ENCODE peak calls at places on chromosomes 11 and 22, in seven cellular contexts. O, P, T, U, W, S and V are unnamed samples.

GRCh38 chr11:12126352-12127019 is 16.1 kb downstream of the MICAL2 start:
- DNase-seq in O (no peak), P (peak), T (peak), U (peak), W (no peak), S (peak), V (no peak)

GRCh38 chr11:12692238-12693074 is 18.2 kb downstream of the TEAD1 start:
- DNase-seq in O (peak), P (peak), T (peak), U (peak), W (peak), S (peak), V (peak)

GRCh38 chr22:21823740-21824438 is 43.6 kb downstream of the MAPK1 start:
- DNase-seq in O (no peak), P (no peak), T (peak), U (peak), W (no peak), S (peak), V (no peak)

GRCh38 chr11:12235945-12236743 is 125.8 kb downstream of the MICAL2 start:
- DNase-seq in O (no peak), P (peak), T (peak), U (peak), W (no peak), S (peak), V (peak)

GRCh38 chr22:17096095-17096494 is 11.3 kb downstream of the IL17RA start:
- DNase-seq in O (no peak), P (no peak), T (no peak), U (no peak), W (no peak), S (no peak), V (no peak)

GRCh38 chr11:67420147-67420645 is 4.7 kb downstream of the CARNS1 start:
- DNase-seq in O (no peak), P (no peak), T (no peak), U (no peak), W (no peak), S (no peak), V (no peak)

GRCh38 chr22:22030493-22031182 is 48.1 kb upstream of the TOP3B start:
- DNase-seq in O (peak), P (peak), T (no peak), U (no peak), W (no peak), S (no peak), V (peak)

GRCh38 chr11:34851916-34852315 is 64.3 kb downstream of the APIP start:
- DNase-seq in O (no peak), P (no peak), T (no peak), U (no peak), W (no peak), S (no peak), V (no peak)

GRCh38 chr11:130602700-130603584 is 154.5 kb downstream of the ADAMTS15 start:
- DNase-seq in O (no peak), P (no peak), T (no peak), U (no peak), W (no peak), S (peak), V (no peak)

GRCh38 chr11:76124905-76125566 is 81.3 kb downstream of the WNT11 start:
- DNase-seq in O (no peak), P (no peak), T (no peak), U (no peak), W (no peak), S (no peak), V (no peak)

GRCh38 chr11:63985812-63986155 is 454 bp upstream of the OTUB1 start:
- DNase-seq in O (no peak), P (no peak), T (no peak), U (no peak), W (no peak), S (peak), V (no peak)

GRCh38 chr11:70289582-70289981 is 19.1 kb downstream of the PPFIA1 start:
- DNase-seq in O (no peak), P (no peak), T (no peak), U (no peak), W (no peak), S (no peak), V (no peak)

GRCh38 chr11:132504501-132505041 is 1027.7 kb downstream of the OPCML start:
- DNase-seq in O (no peak), P (no peak), T (no peak), U (no peak), W (no peak), S (no peak), V (no peak)

GRCh38 chr22:48827228-48827810 is 1000.4 kb downstream of the BRD1 start:
- DNase-seq in O (no peak), P (no peak), T (no peak), U (no peak), W (no peak), S (no peak), V (no peak)

GRCh38 chr11:85423331-85423730 is 203.8 kb downstream of the DLG2 start:
- DNase-seq in O (no peak), P (no peak), T (no peak), U (no peak), W (no peak), S (no peak), V (no peak)

GRCh38 chr11:71197096-71197495 is 55.3 kb downstream of the SHANK2 start:
- DNase-seq in O (no peak), P (no peak), T (no peak), U (no peak), W (no peak), S (no peak), V (no peak)

GRCh38 chr11:113470233-113470632 is 5.0 kb downstream of the DRD2 start:
- DNase-seq in O (no peak), P (no peak), T (no peak), U (no peak), W (no peak), S (no peak), V (no peak)

GRCh38 chr11:94059065-94059464 is 37.9 kb downstream of the HEPHL1 start:
- DNase-seq in O (no peak), P (no peak), T (no peak), U (no peak), W (no peak), S (no peak), V (no peak)

GRCh38 chr11:86991341-86991740 is 36.1 kb upstream of the FZD4 start:
- DNase-seq in O (no peak), P (no peak), T (no peak), U (no peak), W (no peak), S (no peak), V (no peak)

GRCh38 chr22:50542416-50542927 is 3.2 kb upstream of the KLHDC7B start:
- DNase-seq in O (no peak), P (no peak), T (no peak), U (peak), W (peak), S (no peak), V (no peak)

GRCh38 chr11:98495601-98496000 is 525.1 kb upstream of the CNTN5 start:
- DNase-seq in O (no peak), P (no peak), T (no peak), U (no peak), W (no peak), S (no peak), V (peak)

GRCh38 chr11:9772218-9772617 is 108.3 kb downstream of the SWAP70 start:
- DNase-seq in O (no peak), P (no peak), T (no peak), U (no peak), W (no peak), S (no peak), V (no peak)

GRCh38 chr11:85464283-85464682 is 162.9 kb downstream of the DLG2 start:
- DNase-seq in O (no peak), P (no peak), T (no peak), U (no peak), W (no peak), S (no peak), V (no peak)

GRCh38 chr11:6547177-6547576 is 50.1 kb downstream of the DNHD1 start:
- DNase-seq in O (no peak), P (no peak), T (no peak), U (no peak), W (no peak), S (no peak), V (no peak)

GRCh38 chr22:31926969-31927368 is 17.4 kb upstream of the YWHAH start:
- DNase-seq in O (no peak), P (no peak), T (no peak), U (no peak), W (no peak), S (no peak), V (no peak)

GRCh38 chr22:44037519-44038370 is 13.6 kb downstream of the PARVB start:
- DNase-seq in O (no peak), P (peak), T (peak), U (peak), W (peak), S (peak), V (no peak)

GRCh38 chr11:79860336-79860735 is 419.5 kb upstream of the TENM4 start:
- DNase-seq in O (no peak), P (no peak), T (no peak), U (no peak), W (no peak), S (no peak), V (no peak)

GRCh38 chr22:45677060-45677459 is 5.4 kb downstream of the ATXN10 start:
- DNase-seq in O (no peak), P (no peak), T (no peak), U (no peak), W (no peak), S (no peak), V (no peak)

GRCh38 chr11:114813216-114813615 is 134.9 kb downstream of the NXPE2 start:
- DNase-seq in O (no peak), P (no peak), T (no peak), U (no peak), W (no peak), S (no peak), V (no peak)

GRCh38 chr22:17412232-17412631 is 43.0 kb downstream of the CECR2 start:
- DNase-seq in O (no peak), P (no peak), T (no peak), U (no peak), W (peak), S (no peak), V (no peak)

GRCh38 chr11:1487091-1487850 is 692 bp upstream of the MOB2 start:
- DNase-seq in O (peak), P (no peak), T (no peak), U (no peak), W (peak), S (no peak), V (no peak)

GRCh38 chr22:39207141-39208012 is 37.4 kb downstream of the PDGFB start:
- DNase-seq in O (no peak), P (peak), T (no peak), U (no peak), W (peak), S (peak), V (peak)

GRCh38 chr11:30017467-30017895 is 651 bp upstream of the KCNA4 start:
- DNase-seq in O (no peak), P (no peak), T (no peak), U (no peak), W (peak), S (no peak), V (no peak)

GRCh38 chr11:726278-726915 is 20.4 kb downstream of the EPS8L2 start:
- DNase-seq in O (no peak), P (no peak), T (no peak), U (peak), W (no peak), S (peak), V (no peak)

GRCh38 chr11:86722041-86722440 is 49.6 kb upstream of the ME3 start:
- DNase-seq in O (no peak), P (peak), T (no peak), U (peak), W (no peak), S (peak), V (no peak)

GRCh38 chr11:33018840-33019239 is 3.2 kb downstream of the DEPDC7 start:
- DNase-seq in O (no peak), P (no peak), T (no peak), U (no peak), W (no peak), S (no peak), V (no peak)

GRCh38 chr11:33015621-33016551 is at the start of gene DEPDC7:
- DNase-seq in O (peak), P (peak), T (peak), U (peak), W (peak), S (peak), V (peak)

GRCh38 chr11:33018005-33018404 is 2.3 kb downstream of the DEPDC7 start:
- DNase-seq in O (no peak), P (no peak), T (no peak), U (no peak), W (no peak), S (no peak), V (no peak)

GRCh38 chr11:33017478-33017877 is 1.8 kb downstream of the DEPDC7 start:
- DNase-seq in O (no peak), P (no peak), T (no peak), U (no peak), W (no peak), S (no peak), V (no peak)

GRCh38 chr11:33016654-33017053 is 976 bp downstream of the DEPDC7 start:
- DNase-seq in O (no peak), P (no peak), T (no peak), U (no peak), W (no peak), S (peak), V (no peak)
- TF ChIP-seq CTCF in O (no peak), P (no peak), T (no peak), U (no peak), W (no peak), S (no peak), V (no peak)

GRCh38 chr11:19712281-19713220 is at the start of gene NAV2:
- DNase-seq in O (peak), P (peak), T (peak), U (peak), W (peak), S (peak), V (peak)

GRCh38 chr11:19714387-19715363 is 2.0 kb downstream of the NAV2 start:
- DNase-seq in O (peak), P (peak), T (peak), U (peak), W (peak), S (peak), V (no peak)

GRCh38 chr11:19713221-19714092 is 820 bp downstream of the NAV2 start:
- DNase-seq in O (no peak), P (no peak), T (peak), U (no peak), W (peak), S (no peak), V (no peak)

GRCh38 chr11:19714093-19714386 is 1.4 kb downstream of the NAV2 start:
- DNase-seq in O (no peak), P (no peak), T (peak), U (peak), W (no peak), S (peak), V (no peak)

DNA sequence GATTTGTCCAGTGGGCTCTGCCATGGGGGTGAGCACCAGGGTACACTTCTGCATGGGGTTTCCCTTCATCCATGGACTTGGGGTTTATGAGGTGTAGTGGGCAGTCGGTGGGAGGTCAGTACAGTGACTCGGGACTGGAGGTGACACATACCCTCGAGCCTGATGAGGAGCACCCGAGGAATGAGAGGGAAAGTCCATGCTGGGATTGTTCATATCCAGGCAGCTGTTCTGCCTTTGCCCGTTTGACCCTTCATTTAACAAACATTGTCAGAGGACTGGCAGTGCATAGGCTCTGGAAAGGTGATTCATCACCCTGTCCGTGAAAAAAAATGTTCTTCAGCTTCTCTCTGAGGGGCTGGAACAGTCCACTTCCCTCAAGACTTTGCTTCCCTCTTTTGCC is 2.7 kb downstream of the NAV2 start:
- DNase-seq in O (no peak), P (peak), T (peak), U (peak), W (no peak), S (peak), V (no peak)
- H3K4me3 ChIP-seq in O (peak), P (peak), T (peak), U (peak), W (peak), S (peak), V (no peak)

DNA sequence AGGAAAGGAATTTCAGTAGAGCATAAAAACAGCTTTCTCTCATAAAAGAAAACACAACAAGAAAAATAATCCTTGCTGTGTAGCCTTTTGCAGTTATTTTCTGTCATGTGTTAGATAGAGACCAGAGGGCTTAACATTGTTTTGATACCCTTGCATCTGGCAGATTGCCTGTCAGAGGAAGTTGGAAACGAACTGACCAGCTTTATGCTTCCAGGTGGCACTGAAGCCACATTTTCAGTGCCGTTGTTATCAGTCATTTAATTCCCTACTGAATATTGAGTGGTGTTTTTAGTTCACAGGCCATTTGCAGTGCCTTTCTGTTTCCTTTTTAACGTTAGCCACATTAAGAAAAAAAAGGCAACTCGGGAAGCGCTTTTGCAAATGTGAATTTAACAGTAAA is 21.5 kb upstream of the RAG2 start:
- DNase-seq in O (no peak), P (no peak), T (no peak), U (no peak), W (no peak), S (no peak), V (no peak)
- TF ChIP-seq CTCF in O (no peak), P (no peak), T (no peak), U (no peak), W (no peak), S (no peak), V (no peak)

GRCh38 chr22:42511401-42511891 is 8.2 kb downstream of the RRP7A start:
- DNase-seq in O (no peak), P (no peak), T (no peak), U (no peak), W (no peak), S (peak), V (no peak)

GRCh38 chr22:42509548-42509947 is 10.0 kb downstream of the RRP7A start:
- DNase-seq in O (no peak), P (no peak), T (no peak), U (no peak), W (no peak), S (no peak), V (no peak)
- H3K4me3 ChIP-seq in O (no peak), P (no peak), T (no peak), U (no peak), W (no peak), S (no peak), V (no peak)